ENCODE peak calls at places on chromosomes 7 and 10, in four cellular contexts. One of them, this sample, is unnamed.

GRCh38 chr10:60282771-60283353 is 106.8 kb downstream of the ANK3 start:
- DNase-seq in A673: no peak
- DNase-seq in left ventricle myocardium inferior: no peak
- DNase-seq in body of pancreas: peak; percentile 33
- DNase-seq in this sample: peak; percentile 38

GRCh38 chr10:14009315-14010082 is 321.2 kb downstream of the FRMD4A start:
- DNase-seq in left ventricle myocardium inferior: no peak
- DNase-seq in body of pancreas: no peak
- DNase-seq in A673: peak; percentile 66
- DNase-seq in this sample: peak; percentile 79

GRCh38 chr10:128286413-128287097 is 160.3 kb upstream of the MKI67 start:
- DNase-seq in A673: no peak
- DNase-seq in left ventricle myocardium inferior: no peak
- DNase-seq in body of pancreas: no peak
- DNase-seq in this sample: no peak

GRCh38 chr7:108109216-108109908 is 20.8 kb downstream of the LAMB4 start:
- DNase-seq in A673: peak; percentile 52
- DNase-seq in left ventricle myocardium inferior: no peak
- DNase-seq in body of pancreas: peak; percentile 25
- DNase-seq in this sample: no peak

GRCh38 chr10:22560391-22561239 is 153.8 kb downstream of the PIP4K2A start:
- DNase-seq in body of pancreas: no peak
- DNase-seq in A673: peak; percentile 81
- DNase-seq in left ventricle myocardium inferior: no peak
- DNase-seq in this sample: no peak

GRCh38 chr7:17289074-17289665 is 9.3 kb upstream of the AHR start:
- DNase-seq in body of pancreas: peak; percentile 59
- DNase-seq in A673: no peak
- DNase-seq in left ventricle myocardium inferior: no peak
- DNase-seq in this sample: peak; percentile 83

GRCh38 chr7:140304071-140304799 is 94.1 kb downstream of the SLC37A3 start:
- DNase-seq in left ventricle myocardium inferior: no peak
- DNase-seq in body of pancreas: no peak
- DNase-seq in A673: peak; percentile 31
- DNase-seq in this sample: peak; percentile 60

GRCh38 chr7:13551503-13551902 is 438.0 kb downstream of the ETV1 start:
- DNase-seq in body of pancreas: no peak
- DNase-seq in left ventricle myocardium inferior: no peak
- DNase-seq in A673: peak; percentile 52
- DNase-seq in this sample: no peak

GRCh38 chr7:16604054-16604453 is 41.5 kb downstream of the ANKMY2 start:
- DNase-seq in left ventricle myocardium inferior: no peak
- DNase-seq in body of pancreas: no peak
- DNase-seq in A673: peak; percentile 53
- DNase-seq in this sample: no peak

GRCh38 chr10:101007915-101008822 is 8.6 kb downstream of the LZTS2 start:
- DNase-seq in left ventricle myocardium inferior: no peak
- DNase-seq in A673: no peak
- DNase-seq in body of pancreas: no peak
- DNase-seq in this sample: no peak

GRCh38 chr10:73750807-73751206 is 6.6 kb downstream of the SEC24C start:
- DNase-seq in left ventricle myocardium inferior: no peak
- DNase-seq in body of pancreas: no peak
- DNase-seq in A673: no peak
- DNase-seq in this sample: no peak

GRCh38 chr7:13197501-13197900 is 510.1 kb downstream of the ARL4A start:
- DNase-seq in left ventricle myocardium inferior: no peak
- DNase-seq in body of pancreas: no peak
- DNase-seq in A673: no peak
- DNase-seq in this sample: no peak

GRCh38 chr7:137135654-137136350 is 207.7 kb downstream of the PTN start:
- DNase-seq in left ventricle myocardium inferior: no peak
- DNase-seq in A673: no peak
- DNase-seq in body of pancreas: no peak
- DNase-seq in this sample: no peak

GRCh38 chr7:23598321-23598720 is 1.1 kb downstream of the CCDC126 start:
- DNase-seq in left ventricle myocardium inferior: no peak
- DNase-seq in body of pancreas: no peak
- DNase-seq in A673: no peak
- DNase-seq in this sample: no peak

GRCh38 chr7:157757776-157758467 is 421.1 kb downstream of the DNAJB6 start:
- DNase-seq in A673: no peak
- DNase-seq in body of pancreas: no peak
- DNase-seq in left ventricle myocardium inferior: no peak
- DNase-seq in this sample: no peak

GRCh38 chr10:88616250-88616977 is 29.9 kb downstream of the LIPJ start:
- DNase-seq in body of pancreas: peak; percentile 14
- DNase-seq in left ventricle myocardium inferior: peak; percentile 46
- DNase-seq in A673: peak; percentile 10
- DNase-seq in this sample: peak; percentile 28

GRCh38 chr10:44010873-44011602 is 362.4 kb upstream of the ZNF32 start:
- DNase-seq in body of pancreas: no peak
- DNase-seq in A673: no peak
- DNase-seq in left ventricle myocardium inferior: peak; percentile 41
- DNase-seq in this sample: no peak

GRCh38 chr7:77866370-77866769 is 67.8 kb downstream of the PHTF2 start:
- DNase-seq in A673: no peak
- DNase-seq in body of pancreas: no peak
- DNase-seq in left ventricle myocardium inferior: no peak
- DNase-seq in this sample: peak; percentile 18

GRCh38 chr10:33193057-33193866 is 141.2 kb downstream of the NRP1 start:
- DNase-seq in body of pancreas: peak; percentile 85
- DNase-seq in A673: peak; percentile 93
- DNase-seq in left ventricle myocardium inferior: peak; percentile 76
- DNase-seq in this sample: peak; percentile 93

DNA sequence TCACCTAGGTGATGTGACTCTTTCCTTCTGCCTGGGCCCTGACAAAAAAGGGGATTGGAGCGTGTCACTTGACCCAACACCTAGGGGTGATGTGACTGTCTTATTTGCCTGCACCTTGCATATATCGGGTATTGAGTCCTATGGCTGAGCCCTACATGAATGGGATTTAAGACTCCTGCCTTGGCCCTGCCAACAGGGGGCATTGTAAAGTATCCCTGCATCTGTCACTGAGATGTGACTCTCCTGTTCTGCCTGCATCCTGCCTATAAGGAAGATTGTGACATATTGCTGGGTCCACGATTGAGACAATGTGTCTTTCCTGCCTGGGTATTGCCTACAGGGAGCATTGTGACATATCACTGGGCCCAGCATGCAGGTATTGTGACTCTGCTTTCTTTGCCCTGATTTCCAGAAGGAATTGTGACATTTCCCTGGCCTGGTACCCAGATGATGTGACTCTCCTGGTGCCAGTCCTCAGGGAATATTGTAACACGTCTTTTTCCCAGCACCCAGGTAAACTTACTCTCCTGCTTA is 14.2 kb upstream of the ZNF107 start:
- DNase-seq in left ventricle myocardium inferior: no peak
- DNase-seq in A673: no peak
- DNase-seq in body of pancreas: no peak
- DNase-seq in this sample: no peak
- H3K9me3 ChIP-seq in left ventricle myocardium inferior: no peaks in the 10 kb centered on the region
- H3K9me3 ChIP-seq in A673: no peaks in the 10 kb centered on the region
- H3K9me3 ChIP-seq in body of pancreas: no peaks in the 10 kb centered on the region
- H3K9me3 ChIP-seq in this sample: no peaks in the 10 kb centered on the region

GRCh38 chr10:4541292-4541691 is 284.7 kb upstream of the AKR1E2 start:
- DNase-seq in body of pancreas: peak; percentile 23
- DNase-seq in A673: no peak
- DNase-seq in left ventricle myocardium inferior: no peak
- DNase-seq in this sample: peak; percentile 90
- H3K27ac ChIP-seq in body of pancreas: no peak overlapping the region
- H3K27ac ChIP-seq in A673: no peak overlapping the region
- H3K27ac ChIP-seq in left ventricle myocardium inferior: no peak overlapping the region
- H3K27ac ChIP-seq in this sample: no peak overlapping the region

GRCh38 chr7:135578569-135578968 is 20.9 kb downstream of the NUP205 start:
- DNase-seq in A673: no peak
- DNase-seq in left ventricle myocardium inferior: no peak
- DNase-seq in body of pancreas: no peak
- DNase-seq in this sample: no peak
- H3K36me3 ChIP-seq in A673: peaks cover 92% of the 10 kb centered on the region
- H3K36me3 ChIP-seq in left ventricle myocardium inferior: peaks cover 99% of the 10 kb centered on the region
- H3K36me3 ChIP-seq in body of pancreas: peaks cover 23% of the 10 kb centered on the region
- H3K36me3 ChIP-seq in this sample: peaks cover 85% of the 10 kb centered on the region

GRCh38 chr7:97006146-97006950 is 995 bp downstream of the DLX6 start:
- DNase-seq in body of pancreas: peak; percentile 32
- DNase-seq in left ventricle myocardium inferior: no peak
- DNase-seq in A673: peak; percentile 75
- DNase-seq in this sample: peak; percentile 75
- H3K9me3 ChIP-seq in body of pancreas: no peaks in the 10 kb centered on the region
- H3K9me3 ChIP-seq in left ventricle myocardium inferior: no peaks in the 10 kb centered on the region
- H3K9me3 ChIP-seq in A673: no peaks in the 10 kb centered on the region
- H3K9me3 ChIP-seq in this sample: no peaks in the 10 kb centered on the region

GRCh38 chr10:12978885-12979284 is 22.6 kb downstream of the CCDC3 start:
- DNase-seq in body of pancreas: no peak
- DNase-seq in left ventricle myocardium inferior: no peak
- DNase-seq in A673: no peak
- DNase-seq in this sample: no peak
- H3K27ac ChIP-seq in body of pancreas: no peak overlapping the region
- H3K27ac ChIP-seq in left ventricle myocardium inferior: no peak overlapping the region
- H3K27ac ChIP-seq in A673: no peak overlapping the region
- H3K27ac ChIP-seq in this sample: no peak overlapping the region

GRCh38 chr10:11946652-11947051 is 96.0 kb downstream of the UPF2 start:
- DNase-seq in body of pancreas: no peak
- DNase-seq in left ventricle myocardium inferior: no peak
- DNase-seq in A673: no peak
- DNase-seq in this sample: no peak
- H3K36me3 ChIP-seq in body of pancreas: peaks cover 13% of the 10 kb centered on the region
- H3K36me3 ChIP-seq in left ventricle myocardium inferior: peaks cover 50% of the 10 kb centered on the region
- H3K36me3 ChIP-seq in A673: peaks cover 4% of the 10 kb centered on the region
- H3K36me3 ChIP-seq in this sample: peaks cover 6% of the 10 kb centered on the region

GRCh38 chr7:51679358-51679757 is 362.7 kb upstream of the COBL start:
- DNase-seq in body of pancreas: no peak
- DNase-seq in A673: no peak
- DNase-seq in left ventricle myocardium inferior: no peak
- DNase-seq in this sample: no peak
- H3K9me3 ChIP-seq in body of pancreas: no peaks in the 10 kb centered on the region
- H3K9me3 ChIP-seq in A673: peaks cover 37% of the 10 kb centered on the region
- H3K9me3 ChIP-seq in left ventricle myocardium inferior: peaks cover 26% of the 10 kb centered on the region
- H3K9me3 ChIP-seq in this sample: no peaks in the 10 kb centered on the region